ENCODE peak calls at places on chromosomes 13 and 19, in four cellular contexts. T is activated CD4-positive, alpha-beta T cell treated with anti-CD3 and anti-CD28 coated beads, Interleukin-2, amount 50 U/mL, for 48 hours; L is WTC11; B is mesothelial cell of epicardium. S is an unnamed sample.

GRCh38 chr19:37114001-37114400 is 35.8 kb downstream of the ZNF420 start:
- DNase-seq in T (no peak), L (peak; percentile 13), B (no peak), S (peak; percentile 16)

GRCh38 chr19:2589441-2589840 is 113.1 kb downstream of the GNG7 start:
- DNase-seq in T (no peak), L (no peak), B (no peak), S (no peak)

GRCh38 chr13:74978596-74978995 is 503.4 kb downstream of the TBC1D4 start:
- DNase-seq in T (no peak), L (no peak), B (no peak), S (no peak)

GRCh38 chr13:38943231-38943630 is 47.4 kb downstream of the STOML3 start:
- DNase-seq in T (no peak), L (no peak), B (no peak), S (no peak)

GRCh38 chr19:55640043-55640576 is 692 bp upstream of the ZNF580 start:
- DNase-seq in T (peak; percentile 76), L (peak; percentile 54), B (no peak), S (peak; percentile 84)

GRCh38 chr13:30792257-30793000 is 57.1 kb downstream of the ALOX5AP start:
- DNase-seq in T (no peak), L (no peak), B (no peak), S (no peak)

GRCh38 chr13:62483774-62484173 is 1068.1 kb upstream of the PCDH20 start:
- DNase-seq in T (no peak), L (no peak), B (no peak), S (no peak)

GRCh38 chr19:7159105-7159933 is 89.8 kb downstream of the ZNF557 start:
- DNase-seq in T (no peak), L (no peak), B (no peak), S (peak; percentile 48)

GRCh38 chr13:95641291-95641811 is 3.2 kb downstream of the DZIP1 start:
- DNase-seq in T (no peak), L (peak; percentile 44), B (no peak), S (no peak)

GRCh38 chr13:93859666-93860065 is 619.8 kb downstream of the DCT start:
- DNase-seq in T (no peak), L (no peak), B (no peak), S (no peak)

GRCh38 chr19:5693195-5694166 is 3.4 kb downstream of the RPL36 start:
- DNase-seq in T (peak; percentile 31), L (no peak), B (no peak), S (no peak)

GRCh38 chr13:72029981-72030380 is 163.0 kb upstream of the DACH1 start:
- DNase-seq in T (no peak), L (no peak), B (no peak), S (no peak)

GRCh38 chr19:49690656-49691242 is at the start of gene CPT1C:
- DNase-seq in T (peak; percentile 80), L (peak; percentile 93), B (peak; percentile 62), S (no peak)

GRCh38 chr19:17718988-17719711 is at the start of gene MAP1S:
- DNase-seq in T (peak; percentile 76), L (peak; percentile 89), B (peak; percentile 61), S (peak; percentile 59)

GRCh38 chr19:23415561-23416191 is 20.4 kb upstream of the ZNF91 start:
- DNase-seq in T (peak; percentile 24), L (peak; percentile 90), B (no peak), S (no peak)

GRCh38 chr13:55214851-55215345 is 1925.8 kb upstream of the PRR20A start:
- DNase-seq in T (no peak), L (no peak), B (no peak), S (no peak)

GRCh38 chr13:60384911-60385310 is 12.1 kb upstream of the TDRD3 start:
- DNase-seq in T (no peak), L (no peak), B (no peak), S (no peak)

S was measured in erythroblast.